ENCODE peak calls at places on chromosomes 1 and 21, in six cellular contexts. F, L, W, Z, I and C are unnamed samples.

GRCh38 chr1:224589006-224589405 is 27.1 kb upstream of the CNIH3 start:
- DNase-seq in F (no peak), L (no peak), W (no peak), Z (peak; percentile 37), I (no peak), C (no peak)

GRCh38 chr1:39568208-39568607 is 8.4 kb downstream of the PABPC4 start:
- DNase-seq in F (no peak), L (no peak), W (no peak), Z (no peak), I (no peak), C (no peak)

GRCh38 chr1:201481761-201482493 is 12.9 kb upstream of the PHLDA3 start:
- DNase-seq in F (peak; percentile 72), L (peak; percentile 65), W (peak; percentile 85), Z (peak; percentile 93), I (peak; percentile 82), C (peak; percentile 94)

GRCh38 chr21:34878501-34878900 is 170.6 kb downstream of the RUNX1 start:
- DNase-seq in F (no peak), L (no peak), W (no peak), Z (no peak), I (no peak), C (no peak)

GRCh38 chr21:32888971-32889370 is 117.4 kb upstream of the PAXBP1 start:
- DNase-seq in F (no peak), L (no peak), W (no peak), Z (peak; percentile 70), I (no peak), C (no peak)

GRCh38 chr1:46174448-46175231 is at the start of gene TSPAN1:
- DNase-seq in F (peak; percentile 45), L (no peak), W (peak; percentile 47), Z (peak; percentile 43), I (no peak), C (peak; percentile 18)

GRCh38 chr1:86380257-86380861 is 15.8 kb downstream of the ODF2L start:
- DNase-seq in F (peak; percentile 47), L (no peak), W (no peak), Z (peak; percentile 70), I (no peak), C (peak; percentile 50)

GRCh38 chr21:45412909-45413581 is 8.1 kb downstream of the COL18A1 start:
- DNase-seq in F (no peak), L (no peak), W (no peak), Z (no peak), I (peak; percentile 9), C (peak; percentile 55)

GRCh38 chr1:20093940-20094391 is 24.0 kb downstream of the PLA2G5 start:
- DNase-seq in F (no peak), L (no peak), W (peak; percentile 81), Z (no peak), I (no peak), C (no peak)

GRCh38 chr1:215192306-215192705 is 109.8 kb downstream of the KCNK2 start:
- DNase-seq in F (no peak), L (no peak), W (no peak), Z (no peak), I (no peak), C (no peak)

GRCh38 chr1:231512147-231512698 is 16.2 kb upstream of the TSNAX start:
- DNase-seq in F (peak; percentile 92), L (no peak), W (no peak), Z (no peak), I (no peak), C (peak; percentile 27)

GRCh38 chr1:221457706-221458429 is 284.0 kb downstream of the DUSP10 start:
- DNase-seq in F (no peak), L (no peak), W (no peak), Z (no peak), I (no peak), C (no peak)

GRCh38 chr1:53629101-53629691 is 109.8 kb downstream of the GLIS1 start:
- DNase-seq in F (no peak), L (no peak), W (no peak), Z (no peak), I (no peak), C (no peak)

GRCh38 chr1:77824083-77824482 is 44.6 kb downstream of the MIGA1 start:
- DNase-seq in F (peak; percentile 67), L (no peak), W (no peak), Z (peak; percentile 77), I (no peak), C (peak; percentile 62)

GRCh38 chr1:230639714-230640209 is 2.5 kb upstream of the COG2 start:
- DNase-seq in F (no peak), L (no peak), W (no peak), Z (no peak), I (no peak), C (no peak)

GRCh38 chr1:214316597-214316996 is 35.6 kb downstream of the SMYD2 start:
- DNase-seq in F (no peak), L (no peak), W (no peak), Z (peak; percentile 95), I (no peak), C (no peak)

GRCh38 chr1:200180821-200181220 is 153.3 kb downstream of the NR5A2 start:
- DNase-seq in F (no peak), L (no peak), W (no peak), Z (no peak), I (peak; percentile 46), C (peak; percentile 52)

GRCh38 chr1:67652800-67653199 is 32.2 kb upstream of the GADD45A start:
- DNase-seq in F (peak; percentile 72), L (no peak), W (no peak), Z (no peak), I (no peak), C (peak; percentile 67)

GRCh38 chr1:199545780-199546179 is 481.7 kb upstream of the NR5A2 start:
- DNase-seq in F (peak; percentile 63), L (no peak), W (no peak), Z (peak; percentile 60), I (no peak), C (peak; percentile 1)

GRCh38 chr1:230825061-230825803 is 43.1 kb downstream of the C1orf198 start:
- DNase-seq in F (peak; percentile 88), L (no peak), W (no peak), Z (peak; percentile 21), I (peak; percentile 43), C (peak; percentile 60)

GRCh38 chr1:161848676-161849075 is 82.6 kb downstream of the ATF6 start:
- DNase-seq in F (no peak), L (no peak), W (no peak), Z (no peak), I (no peak), C (peak; percentile 4)

GRCh38 chr1:4140241-4140640 is 240.2 kb upstream of the C1orf174 start:
- DNase-seq in F (no peak), L (no peak), W (no peak), Z (no peak), I (no peak), C (no peak)

GRCh38 chr1:112700290-112701226 is 6.4 kb downstream of the RHOC start:
- DNase-seq in F (peak; percentile 86), L (peak; percentile 31), W (peak; percentile 99), Z (peak; percentile 98), I (peak; percentile 90), C (peak; percentile 97)

GRCh38 chr21:17818158-17819113 is 720 bp downstream of the C21orf91 start:
- DNase-seq in F (peak; percentile 31), L (peak; percentile 18), W (peak; percentile 52), Z (peak; percentile 73), I (peak; percentile 43), C (peak; percentile 59)

GRCh38 chr1:53350853-53351767 is 23.2 kb upstream of the LRP8 start:
- DNase-seq in F (no peak), L (no peak), W (no peak), Z (no peak), I (no peak), C (no peak)

GRCh38 chr1:226365831-226366231 is 42.1 kb downstream of the PARP1 start:
- DNase-seq in F (no peak), L (no peak), W (no peak), Z (no peak), I (no peak), C (no peak)

GRCh38 chr1:171803461-171804022 is 22.1 kb downstream of the METTL13 start:
- DNase-seq in F (no peak), L (no peak), W (no peak), Z (no peak), I (no peak), C (no peak)

GRCh38 chr1:237340892-237341291 is 298.9 kb downstream of the RYR2 start:
- DNase-seq in F (no peak), L (no peak), W (no peak), Z (no peak), I (no peak), C (no peak)

GRCh38 chr1:59814901-59815825 is at the start of gene HOOK1:
- DNase-seq in F (peak; percentile 37), L (no peak), W (peak; percentile 27), Z (peak; percentile 28), I (peak; percentile 44), C (no peak)

GRCh38 chr1:23910144-23910543 is 3.0 kb downstream of the CNR2 start:
- DNase-seq in F (no peak), L (no peak), W (no peak), Z (no peak), I (no peak), C (no peak)
- H3K4me1 ChIP-seq in F (no peaks in the 10 kb centered on the region), L (peaks cover 57% of the 10 kb centered on the region), W (no peaks in the 10 kb centered on the region), Z (no peaks in the 10 kb centered on the region), I (no peaks in the 10 kb centered on the region), C (no peaks in the 10 kb centered on the region)

GRCh38 chr1:154730251-154730650 is 122.3 kb upstream of the ADAR start:
- DNase-seq in F (peak; percentile 70), L (no peak), W (no peak), Z (peak; percentile 91), I (no peak), C (peak; percentile 65)
- H3K4me1 ChIP-seq in F (no peaks in the 10 kb centered on the region), L (no peaks in the 10 kb centered on the region), W (peaks cover 7% of the 10 kb centered on the region), Z (no peaks in the 10 kb centered on the region), I (no peaks in the 10 kb centered on the region), C (peaks cover 10% of the 10 kb centered on the region)

GRCh38 chr1:158898722-158899121 is 32.6 kb upstream of the PYHIN1 start:
- DNase-seq in F (peak; percentile 85), L (no peak), W (no peak), Z (no peak), I (no peak), C (no peak)

GRCh38 chr1:158901623-158902022 is 29.7 kb upstream of the PYHIN1 start:
- DNase-seq in F (no peak), L (no peak), W (no peak), Z (no peak), I (no peak), C (no peak)
- H3K4me1 ChIP-seq in F (peaks cover 11% of the 10 kb centered on the region), L (no peaks in the 10 kb centered on the region), W (no peaks in the 10 kb centered on the region), Z (no peaks in the 10 kb centered on the region), I (no peaks in the 10 kb centered on the region), C (no peaks in the 10 kb centered on the region)

DNA sequence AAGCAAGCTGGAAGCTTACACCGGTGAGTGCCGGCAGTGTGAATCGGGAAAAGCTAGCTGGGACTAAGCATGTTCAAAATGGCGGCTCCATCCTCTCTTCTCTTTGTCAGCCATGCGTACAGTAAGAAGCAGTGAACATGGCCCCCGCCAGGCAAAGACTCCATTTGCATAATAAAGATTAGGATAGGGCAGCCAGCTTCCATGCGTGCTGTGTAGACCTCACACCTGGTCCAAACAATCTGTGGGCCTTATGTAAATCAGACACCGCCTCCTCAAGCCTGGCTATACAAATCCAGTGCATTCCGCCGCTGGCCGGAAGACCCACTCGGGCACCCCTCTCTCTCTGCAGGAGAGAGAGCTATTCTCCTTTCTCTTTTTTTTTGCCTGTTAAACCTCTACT is 150.3 kb downstream of the TIAM1 start:
- DNase-seq in F (no peak), L (no peak), W (peak; percentile 49), Z (no peak), I (no peak), C (no peak)
- H3K4me1 ChIP-seq in F (no peaks in the 10 kb centered on the region), L (no peaks in the 10 kb centered on the region), W (peaks cover 7% of the 10 kb centered on the region), Z (no peaks in the 10 kb centered on the region), I (no peaks in the 10 kb centered on the region), C (no peaks in the 10 kb centered on the region)

GRCh38 chr1:21510113-21510493 is 880 bp downstream of the ALPL start:
- DNase-seq in F (no peak), L (no peak), W (no peak), Z (peak; percentile 93), I (no peak), C (no peak)
- H3K4me1 ChIP-seq in F (no peaks in the 10 kb centered on the region), L (peaks cover 6% of the 10 kb centered on the region), W (peaks cover 10% of the 10 kb centered on the region), Z (peaks cover 10% of the 10 kb centered on the region), I (no peaks in the 10 kb centered on the region), C (no peaks in the 10 kb centered on the region)